ENCODE peak calls at places on chromosomes 2 and 18, in seven cellular contexts. M, C, V, B, F, U and H are unnamed samples.

GRCh38 chr2:28325567-28326468 is 66.8 kb upstream of the FOSL2 start:
- DNase-seq in M (no peak), C (no peak), V (peak; percentile 62), B (no peak), F (peak; percentile 22), U (no peak), H (no peak)

GRCh38 chr2:134745023-134745422 is 26.2 kb upstream of the TMEM163 start:
- DNase-seq in M (no peak), C (no peak), V (peak; percentile 76), B (no peak), F (no peak), U (no peak), H (no peak)

GRCh38 chr2:60553992-60554648 is 666 bp upstream of the BCL11A start:
- DNase-seq in M (peak; percentile 17), C (peak; percentile 58), V (peak; percentile 35), B (peak; percentile 81), F (peak; percentile 19), U (peak; percentile 50), H (no peak)

GRCh38 chr2:109438773-109439191 is 175.0 kb downstream of the SEPTIN10 start:
- DNase-seq in M (peak; percentile 12), C (peak; percentile 56), V (peak; percentile 82), B (no peak), F (no peak), U (no peak), H (no peak)

GRCh38 chr2:229715895-229716507 is 1.6 kb upstream of the DNER start:
- DNase-seq in M (peak; percentile 62), C (no peak), V (no peak), B (no peak), F (no peak), U (peak; percentile 56), H (no peak)

GRCh38 chr2:240465765-240466578 is 30.5 kb downstream of the GPC1 start:
- DNase-seq in M (no peak), C (peak; percentile 56), V (no peak), B (no peak), F (no peak), U (no peak), H (peak; percentile 15)

GRCh38 chr2:235592430-235592829 is 98.6 kb downstream of the AGAP1 start:
- DNase-seq in M (no peak), C (no peak), V (peak; percentile 74), B (no peak), F (no peak), U (no peak), H (no peak)

GRCh38 chr2:176414641-176415040 is 145.4 kb downstream of the MTX2 start:
- DNase-seq in M (no peak), C (no peak), V (no peak), B (no peak), F (no peak), U (no peak), H (no peak)

GRCh38 chr2:8369522-8369921 is 312.3 kb upstream of the ID2 start:
- DNase-seq in M (no peak), C (no peak), V (no peak), B (no peak), F (no peak), U (no peak), H (no peak)

GRCh38 chr2:17901246-17901645 is 22.8 kb downstream of the KCNS3 start:
- DNase-seq in M (peak; percentile 7), C (peak; percentile 40), V (no peak), B (no peak), F (no peak), U (no peak), H (no peak)

GRCh38 chr2:240224676-240225075 is 84.2 kb upstream of the OTOS start:
- DNase-seq in M (no peak), C (no peak), V (peak; percentile 91), B (no peak), F (no peak), U (no peak), H (no peak)

GRCh38 chr2:70771446-70771845 is 3.4 kb upstream of the ADD2 start:
- DNase-seq in M (no peak), C (no peak), V (no peak), B (no peak), F (no peak), U (no peak), H (no peak)

GRCh38 chr18:48227206-48227605 is 182.0 kb downstream of the ZBTB7C start:
- DNase-seq in M (no peak), C (no peak), V (no peak), B (no peak), F (no peak), U (peak; percentile 75), H (no peak)

GRCh38 chr18:69444221-69444620 is 43.5 kb downstream of the DOK6 start:
- DNase-seq in M (no peak), C (no peak), V (peak; percentile 30), B (no peak), F (no peak), U (no peak), H (no peak)

GRCh38 chr2:62014102-62014501 is 108.6 kb downstream of the COMMD1 start:
- DNase-seq in M (peak; percentile 43), C (peak; percentile 88), V (peak; percentile 81), B (no peak), F (no peak), U (no peak), H (peak; percentile 77)

GRCh38 chr2:44077942-44078511 is 82.2 kb upstream of the LRPPRC start:
- DNase-seq in M (no peak), C (no peak), V (no peak), B (no peak), F (no peak), U (no peak), H (no peak)

GRCh38 chr18:44884446-44884845 is 203.8 kb downstream of the SETBP1 start:
- DNase-seq in M (no peak), C (no peak), V (peak; percentile 45), B (no peak), F (no peak), U (no peak), H (no peak)

GRCh38 chr2:240423788-240424191 is 11.7 kb upstream of the GPC1 start:
- DNase-seq in M (no peak), C (peak; percentile 10), V (no peak), B (peak; percentile 40), F (no peak), U (no peak), H (no peak)

GRCh38 chr18:58257461-58257860 is 213.4 kb downstream of the NEDD4L start:
- DNase-seq in M (no peak), C (no peak), V (peak; percentile 67), B (no peak), F (peak; percentile 14), U (no peak), H (no peak)

GRCh38 chr2:85769236-85769986 is 15.6 kb downstream of the ATOH8 start:
- DNase-seq in M (peak; percentile 51), C (peak; percentile 33), V (no peak), B (no peak), F (peak; percentile 84), U (no peak), H (no peak)

GRCh38 chr2:8841962-8842361 is 4.5 kb upstream of the KIDINS220 start:
- DNase-seq in M (no peak), C (no peak), V (no peak), B (no peak), F (no peak), U (peak; percentile 13), H (no peak)

GRCh38 chr18:39701071-39701783 is 2135.6 kb upstream of the CELF4 start:
- DNase-seq in M (no peak), C (no peak), V (no peak), B (no peak), F (no peak), U (no peak), H (no peak)

GRCh38 chr18:57775937-57776336 is 27.2 kb downstream of the ATP8B1 start:
- DNase-seq in M (no peak), C (no peak), V (peak; percentile 66), B (no peak), F (no peak), U (no peak), H (no peak)

GRCh38 chr2:239514753-239515152 is 113.9 kb upstream of the HDAC4 start:
- DNase-seq in M (no peak), C (no peak), V (no peak), B (no peak), F (no peak), U (no peak), H (no peak)

GRCh38 chr2:15359716-15360531 is 201.2 kb downstream of the NBAS start:
- DNase-seq in M (peak; percentile 55), C (no peak), V (peak; percentile 89), B (no peak), F (no peak), U (no peak), H (no peak)

GRCh38 chr2:142031656-142032055 is 99.2 kb downstream of the LRP1B start:
- DNase-seq in M (no peak), C (no peak), V (no peak), B (no peak), F (no peak), U (no peak), H (no peak)

GRCh38 chr2:107412209-107412904 is 414.3 kb upstream of the RGPD4 start:
- DNase-seq in M (no peak), C (no peak), V (peak; percentile 62), B (no peak), F (no peak), U (no peak), H (no peak)

GRCh38 chr2:107407974-107408373 is 418.7 kb upstream of the RGPD4 start:
- DNase-seq in M (no peak), C (no peak), V (no peak), B (no peak), F (no peak), U (no peak), H (no peak)

GRCh38 chr2:107414376-107414775 is 412.3 kb upstream of the RGPD4 start:
- DNase-seq in M (no peak), C (no peak), V (peak; percentile 15), B (no peak), F (no peak), U (no peak), H (no peak)

GRCh38 chr2:107411267-107411666 is 415.4 kb upstream of the RGPD4 start:
- DNase-seq in M (no peak), C (no peak), V (no peak), B (no peak), F (no peak), U (no peak), H (no peak)

GRCh38 chr2:107412981-107413380 is 413.7 kb upstream of the RGPD4 start:
- DNase-seq in M (no peak), C (no peak), V (peak; percentile 60), B (no peak), F (no peak), U (no peak), H (no peak)
- H3K27ac ChIP-seq in M (no peak overlapping the region), C (no peak overlapping the region), V (no peak overlapping the region), B (no peak overlapping the region), F (no peak overlapping the region), U (no peak overlapping the region), H (no peak overlapping the region)

GRCh38 chr2:211503856-211504255 is 947.5 kb downstream of the CPS1 start:
- DNase-seq in M (peak; percentile 6), C (no peak), V (no peak), B (no peak), F (no peak), U (no peak), H (no peak)
- TF ChIP-seq CTCF in M (no peak), C (no peak), V (no peak), B (no peak), F (no peak), U (peak; percentile 30), H (no peak)

GRCh38 chr2:53787911-53788289 is 1.1 kb downstream of the ERLEC1 start:
- DNase-seq in M (no peak), C (no peak), V (no peak), B (no peak), F (no peak), U (peak; percentile 8), H (no peak)
- H3K4me1 ChIP-seq in M (peaks cover 17% of the 10 kb centered on the region), C (peaks cover 34% of the 10 kb centered on the region), V (peaks cover 2% of the 10 kb centered on the region), B (peaks cover 40% of the 10 kb centered on the region), F (peaks cover 11% of the 10 kb centered on the region), U (peaks cover 6% of the 10 kb centered on the region), H (peaks cover 8% of the 10 kb centered on the region)

GRCh38 chr2:224883700-224884099 is 158.6 kb downstream of the DOCK10 start:
- DNase-seq in M (no peak), C (no peak), V (no peak), B (no peak), F (no peak), U (no peak), H (no peak)
- H3K27ac ChIP-seq in M (peak overlapping the region; percentile 69), C (no peak overlapping the region), V (no peak overlapping the region), B (no peak overlapping the region), F (no peak overlapping the region), U (no peak overlapping the region), H (no peak overlapping the region)